ENCODE peak calls at places on chromosomes 13 and 19, in six cellular contexts. R is tibial nerve; F is esophagus squamous epithelium; M is neural progenitor cell; H is CD4-positive, alpha-beta T cell; I is ovary. V is an unnamed sample.

GRCh38 chr19:23515551-23515950 is 120.3 kb upstream of the ZNF91 start:
- DNase-seq in R (no peak), F (no peak), M (no peak), H (no peak), I (no peak), V (no peak)

GRCh38 chr13:106568225-106569003 is 477 bp upstream of the ARGLU1 start:
- DNase-seq in R (no peak), F (no peak), M (no peak), H (no peak), I (no peak), V (peak; percentile 52)

GRCh38 chr13:100921139-100921538 is 246.5 kb upstream of the TMTC4 start:
- DNase-seq in R (no peak), F (no peak), M (no peak), H (no peak), I (no peak), V (no peak)

GRCh38 chr13:34708914-34709313 is 233.2 kb upstream of the NBEA start:
- DNase-seq in R (no peak), F (no peak), M (no peak), H (no peak), I (no peak), V (no peak)

GRCh38 chr13:65638572-65639168 is 1591.5 kb downstream of the PCDH9 start:
- DNase-seq in R (peak; percentile 15), F (no peak), M (peak; percentile 47), H (no peak), I (no peak), V (no peak)

GRCh38 chr19:13275016-13275722 is 125.0 kb downstream of the IER2 start:
- DNase-seq in R (no peak), F (no peak), M (no peak), H (no peak), I (no peak), V (no peak)

GRCh38 chr13:95474992-95475391 is 77.5 kb upstream of the CLDN10 start:
- DNase-seq in R (no peak), F (no peak), M (peak; percentile 35), H (no peak), I (no peak), V (no peak)

GRCh38 chr13:70844391-70845108 is 736.3 kb upstream of the KLHL1 start:
- DNase-seq in R (no peak), F (no peak), M (no peak), H (no peak), I (no peak), V (no peak)

GRCh38 chr19:6109947-6110346 is 353 bp downstream of the RFX2 start:
- DNase-seq in R (no peak), F (no peak), M (no peak), H (no peak), I (peak; percentile 60), V (no peak)

GRCh38 chr19:6062274-6062673 is 48.0 kb downstream of the RFX2 start:
- DNase-seq in R (no peak), F (no peak), M (no peak), H (no peak), I (peak; percentile 66), V (no peak)

GRCh38 chr13:80337706-80338105 is 3.2 kb downstream of the SPRY2 start:
- DNase-seq in R (no peak), F (no peak), M (no peak), H (no peak), I (no peak), V (no peak)

GRCh38 chr13:95880346-95880745 is 172.9 kb downstream of the UGGT2 start:
- DNase-seq in R (no peak), F (no peak), M (no peak), H (no peak), I (no peak), V (no peak)

DNA sequence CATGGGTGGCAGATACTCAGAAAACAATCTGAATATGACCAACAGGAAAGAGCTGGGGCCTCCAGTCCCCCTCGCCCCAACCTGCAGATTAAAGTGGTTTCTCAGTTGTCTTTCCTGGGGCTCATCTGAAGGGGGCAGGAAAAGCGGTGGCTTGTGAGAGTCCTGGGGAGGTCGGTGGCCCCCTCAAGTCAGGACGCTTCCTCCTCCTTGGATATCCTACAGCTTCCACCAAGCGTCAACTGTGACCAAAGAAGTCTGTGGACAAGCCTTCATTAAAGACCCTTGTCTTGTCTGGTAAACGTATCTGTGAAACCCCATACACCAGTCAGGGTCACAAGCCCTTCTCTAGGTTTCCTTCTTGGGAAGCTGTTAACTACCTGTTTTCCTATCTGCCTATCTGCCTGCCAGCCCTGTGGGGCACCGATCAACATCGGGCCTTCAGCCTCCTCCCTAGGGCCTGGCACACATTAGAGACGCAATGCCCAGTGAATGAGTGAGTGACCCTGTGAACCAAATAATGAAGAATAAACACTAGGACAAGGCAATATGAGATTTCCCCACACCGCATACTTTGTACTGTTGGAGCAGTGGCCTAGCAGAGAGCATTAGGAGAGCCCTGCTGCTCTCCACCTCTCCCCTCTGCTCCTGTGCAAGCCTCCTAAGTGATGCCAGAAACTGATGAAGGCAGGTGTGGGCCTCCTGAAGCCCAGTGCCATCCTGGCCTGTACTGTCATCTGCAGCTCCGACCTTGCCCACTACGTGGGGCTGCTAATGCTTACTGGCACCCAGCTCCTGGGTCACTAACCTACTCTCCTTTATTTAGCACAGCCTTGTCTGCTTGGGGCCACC is 1317.8 kb downstream of the UQCRFS1 start:
- DNase-seq in R (no peak), F (no peak), M (no peak), H (no peak), I (no peak), V (no peak)
- TF ChIP-seq CTCF in R (no peak), F (no peak), M (no peak), H (no peak), I (no peak), V (no peak)

DNA sequence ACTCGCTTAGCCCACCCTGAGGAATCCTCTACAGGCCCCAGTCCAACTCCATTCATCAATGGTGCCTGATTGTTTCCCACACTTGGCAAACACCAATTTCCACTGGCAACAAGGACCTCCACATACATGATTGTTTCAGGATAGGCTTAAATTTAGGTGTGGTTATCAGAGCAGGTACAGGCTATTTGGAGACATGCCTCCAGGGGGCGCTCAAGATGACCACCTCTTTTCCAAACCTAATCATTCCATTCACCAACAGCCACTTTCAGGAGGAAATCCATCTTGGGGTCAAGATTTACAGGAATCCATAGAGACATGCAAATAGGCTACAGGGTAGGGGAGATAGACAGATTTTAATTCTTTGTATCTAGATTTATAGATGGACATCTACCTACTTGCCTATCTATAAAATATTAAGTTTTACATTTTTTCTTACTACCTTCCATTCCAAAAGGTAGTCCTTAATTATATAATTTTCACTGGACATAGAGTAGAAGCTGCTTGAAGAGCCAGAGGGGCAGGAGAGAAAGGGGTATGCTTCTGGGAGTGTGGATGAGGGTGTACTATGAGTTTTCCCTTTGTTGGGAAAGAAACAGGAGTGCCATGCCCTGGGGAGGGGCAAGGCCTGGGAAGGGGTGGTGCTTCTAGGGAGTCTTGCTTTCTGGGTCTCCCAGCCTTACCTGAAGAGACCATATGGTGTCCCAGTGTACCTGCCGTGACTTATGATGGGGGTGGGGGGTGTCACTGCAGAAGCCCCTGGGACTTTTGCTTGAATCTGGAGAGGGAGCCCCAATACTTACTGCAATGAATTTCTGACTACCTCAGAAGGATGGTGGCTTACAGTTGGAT is 14.1 kb upstream of the PCDH8 start:
- DNase-seq in R (no peak), F (no peak), M (peak; percentile 64), H (no peak), I (no peak), V (no peak)
- TF ChIP-seq CTCF in R (no peak), F (peak; percentile 62), M (peak; percentile 90), H (peak; percentile 11), I (no peak), V (peak; percentile 68)

GRCh38 chr13:24858953-24859352 is 95.0 kb downstream of the RNF17 start:
- DNase-seq in R (no peak), F (no peak), M (no peak), H (no peak), I (no peak), V (no peak)
- TF ChIP-seq CTCF in R (no peak), F (no peak), M (no peak), H (no peak), I (no peak), V (no peak)

DNA sequence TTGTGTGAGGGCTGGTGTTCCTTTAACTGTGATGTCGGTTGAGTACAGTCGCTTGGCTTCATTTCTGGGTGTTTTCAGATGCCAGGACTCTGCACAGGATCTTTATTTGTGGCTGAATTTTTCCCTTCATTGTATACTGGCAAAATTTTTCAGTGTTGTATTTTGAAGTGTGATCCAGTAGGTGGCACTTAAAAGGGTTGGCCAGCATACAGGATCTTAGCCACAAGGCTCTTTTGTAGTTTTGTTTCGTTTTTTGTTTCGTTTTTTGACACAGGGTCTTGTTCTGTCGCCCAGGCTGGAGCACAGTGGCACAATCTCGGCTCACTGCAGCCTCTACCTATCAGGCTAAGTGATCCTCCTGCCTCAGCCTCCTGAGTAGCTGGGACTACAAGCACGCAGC is 8.7 kb downstream of the FCAR start:
- DNase-seq in R (no peak), F (no peak), M (no peak), H (no peak), I (no peak), V (no peak)
- TF ChIP-seq CTCF in R (no peak), F (no peak), M (peak; percentile 12), H (no peak), I (no peak), V (no peak)

DNA sequence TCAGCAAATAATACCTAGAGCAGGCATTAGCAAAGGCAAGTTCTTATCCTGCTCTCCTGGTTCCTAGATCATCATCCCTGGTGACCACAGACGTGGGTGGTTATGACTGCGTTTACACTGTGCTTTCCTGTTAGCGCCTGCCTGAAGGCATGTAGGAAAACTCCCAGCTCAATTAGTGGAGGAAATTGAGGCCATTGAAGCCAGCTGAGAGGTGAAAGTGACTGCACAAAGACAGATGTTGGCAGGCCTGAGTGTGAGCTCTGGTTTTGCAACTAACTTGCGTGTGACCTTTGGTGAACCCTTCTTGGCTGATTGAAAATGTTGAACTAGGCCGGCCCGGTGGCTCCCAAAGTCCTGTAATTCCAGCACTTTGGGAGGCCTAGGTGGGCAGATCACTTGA is 17.5 kb upstream of the NWD1 start:
- DNase-seq in R (peak; percentile 83), F (no peak), M (no peak), H (no peak), I (no peak), V (no peak)
- TF ChIP-seq CTCF in R (no peak), F (no peak), M (no peak), H (no peak), I (no peak), V (no peak)